ENCODE peak calls at places on chromosomes 13 and 19, in ten cellular contexts. T is fibroblast of lung; P is stomach; X is IMR-90; Y is thoracic aorta; G is CD8-positive, alpha-beta memory T cell; H is RWPE1; S is lower lobe of right lung; F is transverse colon; B is osteoblast. A is an unnamed sample.

GRCh38 chr13:44884076-44884729 is 105.1 kb downstream of the NUFIP1 start:
- DNase-seq in T (peak), P (no peak), X (peak), Y (no peak), G (no peak), H (peak), S (no peak), F (no peak), B (peak), A (no peak)

GRCh38 chr19:39360599-39360998 is 18.4 kb downstream of the SAMD4B start:
- DNase-seq in T (peak), P (no peak), X (no peak), Y (no peak), G (no peak), H (no peak), S (no peak), F (no peak), B (no peak), A (no peak)

GRCh38 chr13:112933649-112934048 is 35.4 kb upstream of the MCF2L start:
- DNase-seq in T (no peak), P (no peak), X (no peak), Y (no peak), G (no peak), H (no peak), S (no peak), F (no peak), B (no peak), A (no peak)

GRCh38 chr19:34963531-34964406 is at the start of gene ZNF792:
- DNase-seq in T (peak), P (peak), X (peak), Y (no peak), G (peak), H (peak), S (peak), F (peak), B (peak), A (peak)

GRCh38 chr19:2491130-2491801 is 15.3 kb downstream of the GADD45B start:
- DNase-seq in T (peak), P (peak), X (peak), Y (no peak), G (no peak), H (peak), S (peak), F (peak), B (peak), A (peak)

GRCh38 chr19:56119585-56119978 is 1.5 kb downstream of the ZNF787 start:
- DNase-seq in T (no peak), P (peak), X (peak), Y (no peak), G (no peak), H (no peak), S (no peak), F (peak), B (peak), A (peak)

GRCh38 chr13:75789451-75790197 is 153.5 kb downstream of the LMO7 start:
- DNase-seq in T (no peak), P (no peak), X (no peak), Y (no peak), G (no peak), H (no peak), S (no peak), F (no peak), B (no peak), A (no peak)

GRCh38 chr13:48493076-48493765 is 39.7 kb downstream of the RCBTB2 start:
- DNase-seq in T (no peak), P (no peak), X (no peak), Y (no peak), G (no peak), H (no peak), S (no peak), F (no peak), B (no peak), A (no peak)

GRCh38 chr19:17248011-17248776 is 2.5 kb upstream of the NR2F6 start:
- DNase-seq in T (no peak), P (peak), X (no peak), Y (no peak), G (no peak), H (peak), S (no peak), F (peak), B (peak), A (no peak)

GRCh38 chr19:47698631-47699359 is 14.4 kb upstream of the EHD2 start:
- DNase-seq in T (no peak), P (no peak), X (no peak), Y (no peak), G (no peak), H (no peak), S (no peak), F (no peak), B (peak), A (no peak)

GRCh38 chr19:15935167-15935702 is 906 bp upstream of the CYP4F11 start:
- DNase-seq in T (no peak), P (no peak), X (no peak), Y (no peak), G (no peak), H (peak), S (no peak), F (peak), B (no peak), A (no peak)

GRCh38 chr13:77565635-77566034 is 30.1 kb downstream of the SCEL start:
- DNase-seq in T (peak), P (no peak), X (peak), Y (no peak), G (no peak), H (peak), S (no peak), F (no peak), B (no peak), A (no peak)

GRCh38 chr13:47036291-47037008 is 139.6 kb upstream of the HTR2A start:
- DNase-seq in T (no peak), P (no peak), X (no peak), Y (no peak), G (no peak), H (no peak), S (no peak), F (no peak), B (no peak), A (no peak)

DNA sequence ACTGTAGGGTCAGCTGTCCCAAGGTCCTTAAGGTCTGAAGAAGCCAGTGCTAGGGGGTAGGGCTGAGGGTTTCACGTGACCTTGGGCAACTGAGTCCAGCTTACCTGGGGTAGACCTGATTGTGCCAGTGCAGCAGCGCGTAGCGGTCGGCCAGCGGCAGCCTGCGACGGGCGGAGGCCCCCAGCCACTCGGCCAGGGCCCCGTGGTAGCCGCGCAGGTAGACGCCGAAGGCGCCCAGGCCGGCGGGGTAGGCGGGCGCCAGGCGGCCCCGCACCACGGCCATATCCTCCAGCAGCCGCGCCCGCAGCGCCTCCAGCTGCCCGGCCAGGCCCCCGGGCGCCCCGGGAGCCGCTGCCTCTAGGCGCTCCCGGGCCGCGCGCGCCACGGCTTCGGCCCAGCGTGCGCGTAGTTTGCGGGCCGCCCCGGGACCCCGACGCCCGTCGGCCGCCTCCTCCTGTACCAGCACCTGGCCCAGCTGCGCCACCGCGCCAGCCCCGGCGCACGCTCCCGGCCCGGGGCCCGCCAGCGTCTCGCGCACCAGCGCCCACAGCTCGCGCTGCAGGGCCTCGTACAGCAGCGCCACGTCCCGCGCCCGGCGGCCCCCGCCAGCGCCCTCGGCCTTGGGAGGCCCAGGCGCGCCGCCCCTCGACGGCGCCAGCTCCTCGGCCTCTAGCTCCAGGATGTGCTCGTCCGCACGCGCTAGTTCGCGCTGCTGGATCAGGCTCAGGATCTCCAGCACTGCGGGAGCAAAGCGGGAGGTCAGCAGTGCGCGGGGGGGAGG is 10.9 kb downstream of the EXOC3L2 start:
- DNase-seq in T (no peak), P (no peak), X (no peak), Y (no peak), G (no peak), H (no peak), S (no peak), F (no peak), B (peak), A (no peak)
- H3K27ac ChIP-seq in T (no peak), P (no peak), X (no peak), Y (no peak), G (no peak), H (no peak), S (no peak), F (no peak), B (no peak), A (no peak)

GRCh38 chr13:106568225-106569003 is 477 bp upstream of the ARGLU1 start:
- DNase-seq in T (no peak), P (no peak), X (no peak), Y (no peak), G (no peak), H (no peak), S (no peak), F (no peak), B (no peak), A (no peak)
- H3K27ac ChIP-seq in T (peak), P (no peak), X (peak), Y (peak), G (peak), H (peak), S (peak), F (peak), B (peak), A (peak)

GRCh38 chr19:22608441-22608840 is 25.7 kb upstream of the ZNF492 start:
- DNase-seq in T (no peak), P (no peak), X (no peak), Y (no peak), G (no peak), H (no peak), S (no peak), F (no peak), B (peak), A (no peak)
- H3K27ac ChIP-seq in T (no peak), P (no peak), X (no peak), Y (no peak), G (no peak), H (no peak), S (no peak), F (no peak), B (no peak), A (no peak)

GRCh38 chr13:61146158-61146557 is 269.5 kb downstream of the PCDH20 start:
- DNase-seq in T (no peak), P (no peak), X (no peak), Y (no peak), G (no peak), H (no peak), S (no peak), F (no peak), B (no peak), A (no peak)
- H3K27ac ChIP-seq in T (no peak), P (no peak), X (no peak), Y (no peak), G (no peak), H (no peak), S (no peak), F (no peak), B (no peak), A (no peak)

DNA sequence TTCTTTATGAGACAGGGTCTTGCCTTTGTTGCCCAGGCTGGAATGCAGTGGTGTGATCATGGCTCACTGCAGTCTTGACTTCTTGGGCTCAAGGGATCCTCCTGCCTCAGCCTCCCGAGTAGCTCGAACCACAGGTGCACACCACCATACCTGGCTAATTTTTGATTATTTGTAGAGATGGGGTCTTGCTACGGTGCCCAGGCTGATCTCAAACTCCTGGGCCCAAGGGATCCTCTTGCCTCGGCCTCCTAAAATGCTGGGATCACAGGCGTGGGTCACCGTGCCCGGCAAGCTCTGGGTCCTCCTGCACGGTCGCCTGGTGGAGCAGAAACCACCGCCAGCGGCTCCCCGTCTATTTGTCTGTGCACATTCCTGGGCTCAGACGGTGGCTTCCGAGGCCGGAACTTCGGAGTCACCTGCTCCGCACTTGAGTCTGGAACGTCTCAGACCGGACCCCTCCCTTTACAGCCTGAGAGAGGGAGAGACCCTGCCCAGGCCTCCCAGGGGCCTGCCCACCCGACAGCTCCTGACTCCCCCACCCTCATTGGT is 22.2 kb downstream of the EFNA2 start:
- DNase-seq in T (no peak), P (no peak), X (no peak), Y (no peak), G (no peak), H (no peak), S (no peak), F (no peak), B (no peak), A (no peak)
- H3K27ac ChIP-seq in T (no peak), P (no peak), X (no peak), Y (no peak), G (peak), H (no peak), S (no peak), F (no peak), B (no peak), A (no peak)

A was measured in right lobe of liver.